ENCODE peak calls at places on chromosomes 12 and 14, in ten cellular contexts. J is hepatocyte, T is left ventricle myocardium inferior, I is breast epithelium, Q is prostate gland, Y is mammary epithelial cell, L is stomach, S is lung, K is H1, Z is neural progenitor cell. A is an unnamed sample.

GRCh38 chr12:28027328-28027727 is 54.8 kb upstream of the PTHLH start:
- DNase-seq in J (no peak), T (no peak), I (no peak), Q (no peak), Y (no peak), L (no peak), S (no peak), K (no peak), Z (no peak), A (no peak)

GRCh38 chr14:90383731-90384542 is 12.9 kb upstream of the CALM1 start:
- DNase-seq in J (peak; percentile 79), T (peak; percentile 65), I (peak; percentile 27), Q (peak; percentile 58), Y (no peak), L (peak; percentile 71), S (peak; percentile 55), K (no peak), Z (peak; percentile 82), A (peak; percentile 61)

GRCh38 chr12:82474798-82475184 is 116.5 kb downstream of the METTL25 start:
- DNase-seq in J (no peak), T (no peak), I (no peak), Q (no peak), Y (peak; percentile 24), L (no peak), S (no peak), K (no peak), Z (no peak), A (no peak)

GRCh38 chr12:89597770-89598169 is 71.9 kb upstream of the POC1B start:
- DNase-seq in J (no peak), T (no peak), I (no peak), Q (no peak), Y (no peak), L (no peak), S (no peak), K (no peak), Z (no peak), A (no peak)

GRCh38 chr12:90211017-90211416 is 502.4 kb upstream of the ATP2B1 start:
- DNase-seq in J (peak; percentile 19), T (no peak), I (no peak), Q (no peak), Y (peak; percentile 77), L (no peak), S (no peak), K (no peak), Z (no peak), A (no peak)

GRCh38 chr14:54047645-54048308 is 91.2 kb upstream of the BMP4 start:
- DNase-seq in J (no peak), T (no peak), I (no peak), Q (no peak), Y (no peak), L (no peak), S (no peak), K (no peak), Z (no peak), A (no peak)

GRCh38 chr12:42612258-42612608 is 22.7 kb upstream of the PRICKLE1 start:
- DNase-seq in J (no peak), T (no peak), I (no peak), Q (no peak), Y (no peak), L (no peak), S (no peak), K (no peak), Z (no peak), A (no peak)

GRCh38 chr12:104615048-104615561 is 158.4 kb downstream of the CHST11 start:
- DNase-seq in J (no peak), T (peak; percentile 53), I (no peak), Q (no peak), Y (no peak), L (no peak), S (no peak), K (no peak), Z (no peak), A (no peak)

GRCh38 chr12:28776913-28777312 is 372.2 kb upstream of the FAR2 start:
- DNase-seq in J (no peak), T (no peak), I (no peak), Q (no peak), Y (no peak), L (no peak), S (no peak), K (no peak), Z (no peak), A (no peak)

GRCh38 chr14:67556671-67557070 is 23.6 kb downstream of the PLEKHH1 start:
- DNase-seq in J (no peak), T (no peak), I (no peak), Q (no peak), Y (no peak), L (no peak), S (no peak), K (no peak), Z (no peak), A (no peak)

GRCh38 chr12:49028666-49029275 is 10.2 kb upstream of the PRKAG1 start:
- DNase-seq in J (no peak), T (no peak), I (no peak), Q (no peak), Y (no peak), L (no peak), S (no peak), K (no peak), Z (no peak), A (no peak)

GRCh38 chr14:105070760-105071137 is 5.5 kb upstream of the GPR132 start:
- DNase-seq in J (no peak), T (no peak), I (no peak), Q (no peak), Y (no peak), L (no peak), S (no peak), K (no peak), Z (no peak), A (no peak)

GRCh38 chr14:71437870-71438269 is 494.4 kb upstream of the RGS6 start:
- DNase-seq in J (no peak), T (no peak), I (no peak), Q (no peak), Y (no peak), L (no peak), S (no peak), K (no peak), Z (no peak), A (no peak)

GRCh38 chr12:131123817-131124216 is 170.1 kb downstream of the ADGRD1 start:
- DNase-seq in J (no peak), T (no peak), I (no peak), Q (no peak), Y (no peak), L (no peak), S (no peak), K (no peak), Z (no peak), A (peak; percentile 23)

GRCh38 chr14:53355581-53356112 is 202.5 kb upstream of the DDHD1 start:
- DNase-seq in J (peak; percentile 39), T (no peak), I (no peak), Q (no peak), Y (peak; percentile 65), L (no peak), S (no peak), K (peak; percentile 83), Z (peak; percentile 89), A (no peak)

GRCh38 chr12:69210661-69211060 is 28.7 kb upstream of the CPSF6 start:
- DNase-seq in J (no peak), T (no peak), I (no peak), Q (no peak), Y (no peak), L (no peak), S (no peak), K (no peak), Z (no peak), A (no peak)

GRCh38 chr12:34402899-34403705 is 380.8 kb downstream of the ALG10 start:
- DNase-seq in J (no peak), T (peak; percentile 5), I (peak; percentile 10), Q (peak; percentile 3), Y (no peak), L (peak; percentile 16), S (peak; percentile 27), K (no peak), Z (no peak), A (no peak)

GRCh38 chr14:56119221-56119967 is 1.2 kb downstream of the PELI2 start:
- DNase-seq in J (peak; percentile 61), T (peak; percentile 51), I (no peak), Q (peak; percentile 16), Y (no peak), L (peak; percentile 46), S (peak; percentile 56), K (no peak), Z (peak; percentile 71), A (peak; percentile 58)

GRCh38 chr14:74257078-74257987 is 18.1 kb downstream of the VSX2 start:
- DNase-seq in J (peak; percentile 64), T (peak; percentile 31), I (no peak), Q (peak; percentile 8), Y (no peak), L (peak; percentile 44), S (peak; percentile 35), K (no peak), Z (peak; percentile 80), A (peak; percentile 36)

GRCh38 chr12:52200783-52201519 is 9.1 kb upstream of the KRT80 start:
- DNase-seq in J (no peak), T (peak; percentile 7), I (no peak), Q (no peak), Y (no peak), L (no peak), S (no peak), K (no peak), Z (no peak), A (no peak)

GRCh38 chr12:1877169-1877878 is 41.1 kb downstream of the CACNA2D4 start:
- DNase-seq in J (peak; percentile 5), T (no peak), I (no peak), Q (no peak), Y (no peak), L (no peak), S (no peak), K (no peak), Z (no peak), A (no peak)

GRCh38 chr12:50425859-50426258 is 25.2 kb downstream of the LARP4 start:
- DNase-seq in J (no peak), T (no peak), I (no peak), Q (no peak), Y (no peak), L (no peak), S (no peak), K (no peak), Z (peak; percentile 7), A (no peak)
- H3K27ac ChIP-seq in J (no peak overlapping the region), T (peak overlapping the region; percentile 10), I (no peak overlapping the region), Q (no peak overlapping the region), Y (no peak overlapping the region), L (no peak overlapping the region), S (no peak overlapping the region), K (no peak overlapping the region), Z (peak overlapping the region; percentile 75), A (no peak overlapping the region)

GRCh38 chr12:123075591-123076171 is 75.2 kb downstream of the PITPNM2 start:
- DNase-seq in J (peak; percentile 70), T (no peak), I (no peak), Q (peak; percentile 52), Y (no peak), L (peak; percentile 46), S (peak; percentile 36), K (peak; percentile 33), Z (peak; percentile 86), A (peak; percentile 85)
- TF ChIP-seq CTCF in J (peak; percentile 32), T (peak; percentile 22), I (no peak), Q (peak; percentile 37), Y (no peak), L (no peak), S (no peak), K (no peak), Z (no peak), A (peak; percentile 49)

GRCh38 chr12:644818-645552 is 18.3 kb downstream of the NINJ2 start:
- DNase-seq in J (no peak), T (no peak), I (no peak), Q (no peak), Y (no peak), L (no peak), S (no peak), K (no peak), Z (no peak), A (no peak)
- H3K4me1 ChIP-seq in J (peaks cover 27% of the 10 kb centered on the region), T (peaks cover 57% of the 10 kb centered on the region), I (no peaks in the 10 kb centered on the region), Q (peaks cover 8% of the 10 kb centered on the region), Y (peaks cover 7% of the 10 kb centered on the region), L (peaks cover 41% of the 10 kb centered on the region), S (peaks cover 14% of the 10 kb centered on the region), K (peaks cover 2% of the 10 kb centered on the region), Z (peaks cover 6% of the 10 kb centered on the region), A (peaks cover 17% of the 10 kb centered on the region)

GRCh38 chr14:31300296-31300695 is 92.7 kb upstream of the HECTD1 start:
- DNase-seq in J (no peak), T (no peak), I (no peak), Q (no peak), Y (no peak), L (no peak), S (no peak), K (no peak), Z (no peak), A (no peak)
- H3K27ac ChIP-seq in J (no peak overlapping the region), T (no peak overlapping the region), I (no peak overlapping the region), Q (no peak overlapping the region), Y (no peak overlapping the region), L (no peak overlapping the region), S (no peak overlapping the region), K (no peak overlapping the region), Z (no peak overlapping the region), A (no peak overlapping the region)

A was measured in CD8-positive, alpha-beta T cell.